ENCODE peak calls at places on chromosomes 6 and 20, in four cellular contexts. T, W, Q and Z are unnamed samples.

GRCh38 chr6:89082439-89082838 is 1.9 kb downstream of the PNRC1 start:
- DNase-seq in T (no peak), Q (peak; percentile 61), W (no peak), Z (no peak)

GRCh38 chr6:36245572-36246031 is 24.3 kb upstream of the PNPLA1 start:
- DNase-seq in Q (no peak), W (no peak), T (no peak), Z (no peak)

GRCh38 chr6:161284653-161285052 is 10.8 kb upstream of the AGPAT4 start:
- DNase-seq in T (no peak), Q (no peak), W (no peak), Z (no peak)

GRCh38 chr20:3315110-3315509 is 76.1 kb upstream of the SLC4A11 start:
- DNase-seq in W (no peak), Q (no peak), T (no peak), Z (no peak)

GRCh38 chr20:10236540-10237533 is 18.2 kb downstream of the SNAP25 start:
- DNase-seq in Q (no peak), T (no peak), W (no peak), Z (no peak)

GRCh38 chr6:80437186-80437585 is 330.7 kb downstream of the BCKDHB start:
- DNase-seq in W (no peak), T (no peak), Q (peak; percentile 51), Z (no peak)

GRCh38 chr6:2020909-2021308 is 224.5 kb downstream of the GMDS start:
- DNase-seq in Q (peak; percentile 8), W (no peak), T (no peak), Z (peak; percentile 79)

GRCh38 chr6:148770408-148771211 is 23.8 kb downstream of the UST start:
- DNase-seq in T (no peak), W (no peak), Q (no peak), Z (no peak)

GRCh38 chr20:23178806-23179205 is 92.7 kb upstream of the CD93 start:
- DNase-seq in W (no peak), T (no peak), Q (no peak), Z (no peak)

GRCh38 chr6:157761331-157761921 is 61.6 kb upstream of the SNX9 start:
- DNase-seq in Q (peak; percentile 74), W (no peak), T (peak; percentile 90), Z (no peak)

GRCh38 chr6:168213121-168213524 is 106.5 kb downstream of the DACT2 start:
- DNase-seq in Q (no peak), W (no peak), T (no peak), Z (no peak)

GRCh38 chr6:72286911-72287311 is 335.0 kb upstream of the KCNQ5 start:
- DNase-seq in T (no peak), W (no peak), Q (peak; percentile 72), Z (peak; percentile 4)

GRCh38 chr6:100891079-100891478 is 9.9 kb upstream of the ASCC3 start:
- DNase-seq in T (no peak), W (no peak), Q (no peak), Z (no peak)

GRCh38 chr20:37343212-37343993 is 2.5 kb upstream of the SRC start:
- DNase-seq in Q (no peak), W (no peak), T (no peak), Z (no peak)

GRCh38 chr20:38885357-38885756 is 40.9 kb upstream of the FAM83D start:
- DNase-seq in T (no peak), W (no peak), Q (no peak), Z (no peak)

GRCh38 chr6:52415917-52416628 is 4.1 kb upstream of the EFHC1 start:
- DNase-seq in T (no peak), W (no peak), Q (peak; percentile 29), Z (no peak)

GRCh38 chr6:37019065-37019450 is 13.6 kb downstream of the FGD2 start:
- DNase-seq in W (no peak), Q (no peak), T (no peak), Z (no peak)

GRCh38 chr6:16659471-16660156 is 101.6 kb downstream of the ATXN1 start:
- DNase-seq in W (no peak), Q (peak; percentile 53), T (no peak), Z (no peak)

GRCh38 chr6:136510782-136511181 is 39.4 kb downstream of the MAP7 start:
- DNase-seq in W (no peak), Q (no peak), T (no peak), Z (no peak)

GRCh38 chr6:42960243-42961019 is at the start of gene GNMT:
- DNase-seq in W (no peak), Q (no peak), T (no peak), Z (no peak)

GRCh38 chr6:74731204-74731603 is 474.6 kb downstream of the COL12A1 start:
- DNase-seq in T (no peak), Q (peak; percentile 57), W (no peak), Z (no peak)

GRCh38 chr6:143739341-143739851 is 61.6 kb downstream of the PHACTR2 start:
- DNase-seq in T (no peak), W (no peak), Q (no peak), Z (no peak)

GRCh38 chr6:11994875-11995461 is 17.1 kb upstream of the HIVEP1 start:
- DNase-seq in W (no peak), Q (no peak), T (no peak), Z (no peak)

GRCh38 chr20:34069341-34070078 is 42.5 kb downstream of the EIF2S2 start:
- DNase-seq in Q (peak; percentile 91), T (peak; percentile 30), W (peak; percentile 74), Z (peak; percentile 68)

GRCh38 chr6:134256862-134257261 is 61.0 kb downstream of the SGK1 start:
- DNase-seq in Q (no peak), W (no peak), T (no peak), Z (no peak)

GRCh38 chr6:54846857-54847721 is 518 bp downstream of the FAM83B start:
- DNase-seq in Q (no peak), W (no peak), T (no peak), Z (no peak)
- TF ChIP-seq CTCF in Q (no peak), W (no peak), T (no peak), Z (no peak)

GRCh38 chr6:68777956-68778355 is 142.9 kb downstream of the ADGRB3 start:
- DNase-seq in Q (peak; percentile 63), W (no peak), T (no peak), Z (no peak)

GRCh38 chr6:68774843-68775242 is 139.8 kb downstream of the ADGRB3 start:
- DNase-seq in W (no peak), T (no peak), Q (no peak), Z (no peak)

GRCh38 chr6:68779366-68779765 is 144.3 kb downstream of the ADGRB3 start:
- DNase-seq in T (no peak), W (no peak), Q (no peak), Z (no peak)

GRCh38 chr6:68776382-68776781 is 141.3 kb downstream of the ADGRB3 start:
- DNase-seq in T (no peak), Q (no peak), W (no peak), Z (no peak)

DNA sequence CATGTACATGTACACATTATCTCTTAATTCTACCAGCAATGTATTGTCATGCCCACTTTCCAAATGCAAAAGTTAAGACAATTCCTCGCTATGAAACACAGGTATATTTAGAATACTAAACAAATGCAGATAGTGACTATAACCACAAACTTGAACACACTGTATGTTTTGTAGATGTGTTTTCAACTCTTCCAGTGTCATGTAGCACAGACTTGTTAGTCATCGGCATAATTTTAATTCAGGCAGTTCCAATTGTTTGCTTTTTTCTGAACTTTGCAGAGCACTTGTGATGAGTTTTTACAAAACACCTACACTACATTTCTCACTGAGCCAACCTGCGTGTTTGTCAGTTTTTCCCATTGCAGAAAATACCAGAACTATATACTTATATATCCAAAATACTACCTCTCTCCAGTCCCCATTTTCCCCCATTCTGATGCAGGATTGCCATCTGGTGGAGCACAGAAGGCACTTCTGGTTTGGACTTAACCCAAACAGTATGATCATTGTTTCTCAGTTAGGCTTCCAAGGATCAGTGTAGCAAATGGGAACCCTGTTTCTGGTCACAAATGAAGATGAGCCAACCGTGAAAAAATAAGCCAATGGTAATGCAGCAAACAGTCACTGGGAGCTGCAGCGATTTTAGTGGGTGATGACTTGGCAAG is 143.4 kb downstream of the ADGRB3 start:
- DNase-seq in W (no peak), Q (peak; percentile 78), T (no peak), Z (no peak)
- TF ChIP-seq CTCF in W (no peak), Q (peak; percentile 83), T (peak; percentile 57), Z (peak; percentile 46)

DNA sequence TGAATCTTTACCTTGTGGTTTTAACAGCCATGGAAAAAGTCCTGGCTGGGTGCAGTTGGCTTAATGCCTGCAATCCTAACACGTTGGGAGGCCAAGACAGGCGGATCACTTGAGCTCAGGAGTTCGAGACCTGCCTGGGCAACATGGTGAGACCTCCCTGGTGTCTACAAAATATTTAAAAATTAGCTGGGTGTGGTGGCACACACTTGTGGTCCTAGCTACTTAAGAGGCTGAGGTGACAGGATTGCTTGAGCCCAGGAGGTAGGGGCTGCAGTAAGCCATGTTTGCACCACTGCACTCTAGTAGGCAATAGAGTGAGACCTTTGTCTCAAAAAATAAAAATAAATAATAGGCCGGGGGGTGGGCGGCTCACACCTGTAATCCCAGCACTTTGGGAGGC is 18.2 kb upstream of the RIPOR3 start:
- DNase-seq in T (no peak), Q (no peak), W (no peak), Z (no peak)
- TF ChIP-seq CTCF in T (no peak), Q (no peak), W (no peak), Z (no peak)

GRCh38 chr6:156662025-156662445 is 115.1 kb upstream of the ARID1B start:
- DNase-seq in T (no peak), Q (no peak), W (no peak), Z (peak; percentile 40)
- TF ChIP-seq CTCF in T (no peak), Q (peak; percentile 16), W (no peak), Z (peak; percentile 58)